ENCODE peak calls at places on chromosomes 12 and 14, in six cellular contexts. J is lower leg skin, H is keratinocyte, R is astrocyte, P is endodermal cell, K is heart left ventricle. S is an unnamed sample.

GRCh38 chr14:104239185-104239775 is 100.9 kb downstream of the KIF26A start:
- DNase-seq in J (no peak), H (no peak), R (no peak), P (peak), K (no peak), S (no peak)

GRCh38 chr12:91105807-91106206 is 5.5 kb downstream of the LUM start:
- DNase-seq in J (no peak), H (no peak), R (no peak), P (no peak), K (no peak), S (no peak)

GRCh38 chr12:38892090-38892786 is 13.2 kb downstream of the CPNE8 start:
- DNase-seq in J (no peak), H (no peak), R (peak), P (no peak), K (no peak), S (peak)

GRCh38 chr14:24634158-24634557 is at the start of gene GZMB:
- DNase-seq in J (no peak), H (no peak), R (no peak), P (no peak), K (peak), S (no peak)

GRCh38 chr14:91357272-91357671 is 60.3 kb downstream of the CCDC88C start:
- DNase-seq in J (no peak), H (no peak), R (no peak), P (no peak), K (no peak), S (no peak)

GRCh38 chr12:6321905-6322304 is 11.4 kb downstream of the PLEKHG6 start:
- DNase-seq in J (no peak), H (no peak), R (no peak), P (no peak), K (no peak), S (no peak)

GRCh38 chr12:13536219-13536910 is 339.8 kb downstream of the EMP1 start:
- DNase-seq in J (no peak), H (no peak), R (no peak), P (no peak), K (no peak), S (no peak)

GRCh38 chr12:49346659-49347306 is at the start of gene DNAJC22:
- DNase-seq in J (no peak), H (no peak), R (no peak), P (peak), K (no peak), S (no peak)

GRCh38 chr14:21723431-21724045 is 49.9 kb upstream of the OR4E1 start:
- DNase-seq in J (no peak), H (no peak), R (no peak), P (peak), K (no peak), S (peak)

GRCh38 chr12:3661028-3661427 is 91.9 kb downstream of the CRACR2A start:
- DNase-seq in J (no peak), H (no peak), R (no peak), P (no peak), K (no peak), S (no peak)

GRCh38 chr12:6613015-6613775 is 6.0 kb upstream of the CHD4 start:
- DNase-seq in J (peak), H (no peak), R (peak), P (peak), K (peak), S (peak)

GRCh38 chr14:86055512-86055911 is 525.6 kb downstream of the FLRT2 start:
- DNase-seq in J (no peak), H (no peak), R (no peak), P (no peak), K (no peak), S (peak)

GRCh38 chr12:92051441-92051840 is 94.2 kb downstream of the BTG1 start:
- DNase-seq in J (no peak), H (no peak), R (no peak), P (no peak), K (no peak), S (no peak)

GRCh38 chr14:99182548-99183115 is 89.4 kb downstream of the BCL11B start:
- DNase-seq in J (no peak), H (no peak), R (no peak), P (no peak), K (no peak), S (no peak)

GRCh38 chr14:39762576-39763401 is 330.6 kb upstream of the FBXO33 start:
- DNase-seq in J (no peak), H (no peak), R (no peak), P (no peak), K (no peak), S (peak)

GRCh38 chr14:63275611-63276010 is 43.1 kb downstream of the GPHB5 start:
- DNase-seq in J (no peak), H (no peak), R (no peak), P (no peak), K (no peak), S (no peak)

GRCh38 chr14:34496007-34496678 is 34.1 kb upstream of the SPTSSA start:
- DNase-seq in J (peak), H (no peak), R (peak), P (no peak), K (peak), S (peak)

GRCh38 chr14:30621354-30621953 is 665 bp upstream of the SCFD1 start:
- DNase-seq in J (no peak), H (no peak), R (no peak), P (peak), K (no peak), S (peak)

GRCh38 chr12:109875572-109876131 is 4.7 kb downstream of the GLTP start:
- DNase-seq in J (no peak), H (no peak), R (no peak), P (no peak), K (no peak), S (no peak)

GRCh38 chr12:116411977-116412376 is 134.5 kb upstream of the MED13L start:
- DNase-seq in J (no peak), H (no peak), R (no peak), P (no peak), K (no peak), S (no peak)

GRCh38 chr14:92589213-92589852 is 75.8 kb downstream of the RIN3 start:
- DNase-seq in J (no peak), H (no peak), R (no peak), P (no peak), K (no peak), S (peak)

GRCh38 chr12:58296818-58297217 is 355.5 kb downstream of the ATP23 start:
- DNase-seq in J (no peak), H (no peak), R (peak), P (no peak), K (no peak), S (no peak)

GRCh38 chr12:58291106-58291505 is 349.7 kb downstream of the ATP23 start:
- DNase-seq in J (no peak), H (no peak), R (no peak), P (no peak), K (no peak), S (no peak)

GRCh38 chr12:58288191-58288590 is 346.8 kb downstream of the ATP23 start:
- DNase-seq in J (no peak), H (no peak), R (peak), P (no peak), K (no peak), S (peak)

GRCh38 chr12:58295268-58295667 is 353.9 kb downstream of the ATP23 start:
- DNase-seq in J (no peak), H (no peak), R (no peak), P (no peak), K (no peak), S (no peak)

GRCh38 chr12:58293308-58293983 is 352.1 kb downstream of the ATP23 start:
- DNase-seq in J (no peak), H (no peak), R (no peak), P (no peak), K (no peak), S (no peak)
- TF ChIP-seq CTCF in J (no peak), H (no peak), R (no peak), P (no peak), K (no peak), S (no peak)

DNA sequence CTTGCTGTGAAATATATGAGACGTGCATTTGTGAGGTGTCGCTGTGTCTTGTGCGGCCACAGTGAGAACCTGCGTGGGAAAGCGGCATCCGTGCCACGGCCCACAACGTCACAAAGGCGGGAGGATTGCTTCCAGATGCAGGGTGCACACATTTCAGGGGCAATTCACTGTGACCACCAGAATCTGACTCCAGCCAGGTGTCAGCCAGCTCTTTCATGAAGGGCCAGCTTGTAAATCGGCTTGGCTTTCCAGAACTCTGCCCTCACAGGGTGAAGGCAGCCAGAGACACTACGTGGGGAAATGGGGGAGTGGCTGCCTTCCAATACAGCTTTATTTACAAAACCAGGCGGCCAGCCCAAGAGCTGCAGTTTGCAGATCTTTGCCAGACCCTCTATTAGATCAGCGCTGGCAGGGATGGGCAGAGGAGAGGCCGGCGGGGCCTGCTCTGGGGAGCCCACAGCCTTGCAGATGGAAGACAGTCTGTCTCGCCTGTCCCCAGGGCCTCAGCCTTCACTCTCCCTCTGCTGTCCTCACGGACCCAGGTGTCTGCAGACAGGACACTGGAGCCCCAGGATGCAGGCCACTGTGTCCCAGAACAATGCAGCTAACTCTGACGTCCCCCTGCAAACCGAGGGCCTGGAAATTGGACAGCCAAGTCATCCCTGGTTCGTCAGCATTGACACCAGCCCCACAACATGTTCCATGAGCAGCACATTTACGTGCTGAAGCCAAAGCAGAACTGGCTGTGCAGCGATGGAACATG is 53.5 kb downstream of the ADGRD1 start:
- DNase-seq in J (no peak), H (no peak), R (no peak), P (no peak), K (no peak), S (no peak)
- H3K4me3 ChIP-seq in J (no peak), H (no peak), R (no peak), P (no peak), K (no peak), S (no peak)

DNA sequence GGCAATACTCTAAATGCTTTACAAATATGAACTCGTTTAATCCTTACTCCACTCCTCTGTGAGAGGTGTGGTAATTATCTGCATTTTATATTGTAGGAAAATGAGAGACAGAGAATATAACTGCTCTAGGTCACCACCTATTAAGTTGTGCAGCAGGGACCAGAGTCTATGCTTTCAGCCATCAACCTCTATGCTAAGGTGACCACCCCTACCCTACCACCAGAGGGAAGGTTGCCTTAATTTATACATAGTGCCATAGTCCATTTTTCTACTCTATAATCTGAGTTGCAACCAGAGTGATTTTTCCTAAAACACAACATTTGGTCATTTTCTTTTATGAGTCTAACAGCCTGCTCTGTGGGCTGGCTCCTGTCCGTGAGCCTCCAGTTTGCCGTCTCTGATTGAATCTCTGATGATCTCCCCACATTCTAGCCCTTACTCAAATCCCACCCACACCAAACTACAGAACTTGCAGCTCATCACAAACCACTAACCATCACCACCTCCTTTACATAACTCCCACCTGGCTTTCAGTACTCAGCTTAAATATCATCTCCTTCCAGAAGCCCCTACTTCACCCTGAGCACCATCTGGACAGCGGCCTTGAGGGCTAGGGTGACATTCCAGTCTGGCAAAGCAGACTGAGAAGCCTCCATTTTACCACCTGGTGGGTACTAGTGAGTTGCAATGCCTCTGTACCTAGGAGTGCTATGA is 126.6 kb downstream of the PPM1H start:
- DNase-seq in J (no peak), H (no peak), R (no peak), P (peak), K (no peak), S (no peak)
- TF ChIP-seq CTCF in J (no peak), H (no peak), R (no peak), P (peak), K (no peak), S (no peak)

GRCh38 chr12:44389038-44389437 is 487.1 kb downstream of the NELL2 start:
- DNase-seq in J (no peak), H (no peak), R (no peak), P (no peak), K (no peak), S (no peak)
- H3K4me3 ChIP-seq in J (no peak), H (no peak), R (no peak), P (no peak), K (no peak), S (no peak)

GRCh38 chr12:56468216-56469006 is at the start of gene SPRYD4:
- DNase-seq in J (peak), H (no peak), R (peak), P (peak), K (peak), S (peak)
- TF ChIP-seq CTCF in J (no peak), H (peak), R (no peak), P (peak), K (peak), S (peak)

GRCh38 chr12:27551172-27551840 is 27.3 kb downstream of the PPFIBP1 start:
- DNase-seq in J (no peak), H (no peak), R (no peak), P (no peak), K (no peak), S (no peak)
- H3K4me3 ChIP-seq in J (no peak), H (no peak), R (no peak), P (no peak), K (no peak), S (no peak)

GRCh38 chr14:81252278-81252677 is 31.5 kb upstream of the GTF2A1 start:
- DNase-seq in J (no peak), H (no peak), R (no peak), P (no peak), K (no peak), S (no peak)
- TF ChIP-seq CTCF in J (no peak), H (no peak), R (no peak), P (peak), K (no peak), S (no peak)

GRCh38 chr12:29769162-29769820 is 14.5 kb downstream of the TMTC1 start:
- DNase-seq in J (peak), H (no peak), R (peak), P (no peak), K (no peak), S (peak)
- H3K4me3 ChIP-seq in J (no peak), H (no peak), R (no peak), P (no peak), K (no peak), S (no peak)

GRCh38 chr14:45610303-45610702 is 357.3 kb upstream of the MIS18BP1 start:
- DNase-seq in J (no peak), H (no peak), R (peak), P (no peak), K (no peak), S (peak)
- TF ChIP-seq CTCF in J (no peak), H (peak), R (peak), P (peak), K (no peak), S (no peak)

S was measured in fibroblast of pulmonary artery.